ENCODE peak calls at places on chromosome 19, in ten cellular contexts. One of them, this sample, is unnamed.

GRCh38 chr19:40200352-40201099 is 9.3 kb downstream of the MAP3K10 start:
- DNase-seq in lower leg skin: no peak
- DNase-seq in AG10803: no peak
- DNase-seq in foreskin keratinocyte: no peak
- DNase-seq in stomach: no peak
- DNase-seq in SK-N-SH: no peak
- DNase-seq in PC-3: peak; percentile 24
- DNase-seq in uterus: no peak
- DNase-seq in osteocyte: no peak
- DNase-seq in IMR-90: no peak
- DNase-seq in this sample: no peak

GRCh38 chr19:21569497-21569870 is 64.1 kb downstream of the ZNF429 start:
- DNase-seq in foreskin keratinocyte: no peak
- DNase-seq in AG10803: no peak
- DNase-seq in IMR-90: no peak
- DNase-seq in osteocyte: no peak
- DNase-seq in SK-N-SH: no peak
- DNase-seq in uterus: no peak
- DNase-seq in lower leg skin: no peak
- DNase-seq in PC-3: no peak
- DNase-seq in stomach: no peak
- DNase-seq in this sample: no peak

GRCh38 chr19:11649941-11650340 is 52.7 kb downstream of the ZNF627 start:
- DNase-seq in AG10803: peak; percentile 63
- DNase-seq in osteocyte: no peak
- DNase-seq in IMR-90: peak; percentile 5
- DNase-seq in uterus: no peak
- DNase-seq in stomach: no peak
- DNase-seq in foreskin keratinocyte: no peak
- DNase-seq in PC-3: no peak
- DNase-seq in SK-N-SH: no peak
- DNase-seq in lower leg skin: no peak
- DNase-seq in this sample: no peak

GRCh38 chr19:14048439-14049153 is 13.3 kb downstream of the PALM3 start:
- DNase-seq in uterus: no peak
- DNase-seq in IMR-90: no peak
- DNase-seq in PC-3: peak; percentile 60
- DNase-seq in osteocyte: no peak
- DNase-seq in lower leg skin: no peak
- DNase-seq in stomach: peak; percentile 65
- DNase-seq in AG10803: no peak
- DNase-seq in foreskin keratinocyte: no peak
- DNase-seq in SK-N-SH: peak; percentile 83
- DNase-seq in this sample: peak; percentile 66

GRCh38 chr19:47996230-47996727 is 1.8 kb downstream of the ELSPBP1 start:
- DNase-seq in AG10803: no peak
- DNase-seq in uterus: no peak
- DNase-seq in SK-N-SH: no peak
- DNase-seq in IMR-90: no peak
- DNase-seq in lower leg skin: no peak
- DNase-seq in stomach: no peak
- DNase-seq in foreskin keratinocyte: no peak
- DNase-seq in PC-3: no peak
- DNase-seq in osteocyte: no peak
- DNase-seq in this sample: no peak

GRCh38 chr19:1009043-1009975 is 9.1 kb downstream of the GRIN3B start:
- DNase-seq in SK-N-SH: no peak
- DNase-seq in uterus: peak; percentile 68
- DNase-seq in PC-3: no peak
- DNase-seq in AG10803: no peak
- DNase-seq in IMR-90: peak; percentile 83
- DNase-seq in foreskin keratinocyte: no peak
- DNase-seq in lower leg skin: no peak
- DNase-seq in stomach: no peak
- DNase-seq in osteocyte: no peak
- DNase-seq in this sample: no peak

GRCh38 chr19:17948474-17948966 is 15.7 kb downstream of the CCDC124 start:
- DNase-seq in AG10803: no peak
- DNase-seq in SK-N-SH: no peak
- DNase-seq in lower leg skin: no peak
- DNase-seq in PC-3: no peak
- DNase-seq in IMR-90: no peak
- DNase-seq in stomach: no peak
- DNase-seq in foreskin keratinocyte: no peak
- DNase-seq in uterus: peak; percentile 62
- DNase-seq in osteocyte: no peak
- DNase-seq in this sample: no peak

GRCh38 chr19:19485998-19486290 is 29.4 kb downstream of the TSSK6 start:
- DNase-seq in osteocyte: no peak
- DNase-seq in SK-N-SH: no peak
- DNase-seq in foreskin keratinocyte: no peak
- DNase-seq in uterus: no peak
- DNase-seq in IMR-90: no peak
- DNase-seq in stomach: no peak
- DNase-seq in PC-3: no peak
- DNase-seq in AG10803: no peak
- DNase-seq in lower leg skin: no peak
- DNase-seq in this sample: no peak

GRCh38 chr19:5292453-5292842 is 48.2 kb downstream of the PTPRS start:
- DNase-seq in IMR-90: peak; percentile 23
- DNase-seq in stomach: peak; percentile 60
- DNase-seq in SK-N-SH: peak; percentile 93
- DNase-seq in osteocyte: no peak
- DNase-seq in lower leg skin: no peak
- DNase-seq in uterus: no peak
- DNase-seq in PC-3: peak; percentile 38
- DNase-seq in foreskin keratinocyte: no peak
- DNase-seq in AG10803: peak; percentile 25
- DNase-seq in this sample: no peak

GRCh38 chr19:43759515-43759914 is 4.8 kb upstream of the SMG9 start:
- DNase-seq in osteocyte: no peak
- DNase-seq in IMR-90: peak; percentile 55
- DNase-seq in lower leg skin: no peak
- DNase-seq in stomach: no peak
- DNase-seq in SK-N-SH: no peak
- DNase-seq in foreskin keratinocyte: peak; percentile 98
- DNase-seq in uterus: no peak
- DNase-seq in PC-3: peak; percentile 71
- DNase-seq in AG10803: peak; percentile 69
- DNase-seq in this sample: no peak

GRCh38 chr19:4910594-4911273 is 1.4 kb downstream of the UHRF1 start:
- DNase-seq in IMR-90: peak; percentile 64
- DNase-seq in stomach: no peak
- DNase-seq in PC-3: peak; percentile 80
- DNase-seq in foreskin keratinocyte: peak; percentile 17
- DNase-seq in lower leg skin: no peak
- DNase-seq in osteocyte: no peak
- DNase-seq in uterus: no peak
- DNase-seq in SK-N-SH: peak; percentile 62
- DNase-seq in AG10803: peak; percentile 70
- DNase-seq in this sample: peak; percentile 19

GRCh38 chr19:39677931-39678889 is 22.5 kb downstream of the LGALS16 start:
- DNase-seq in AG10803: no peak
- DNase-seq in uterus: no peak
- DNase-seq in IMR-90: peak; percentile 39
- DNase-seq in osteocyte: no peak
- DNase-seq in stomach: peak; percentile 62
- DNase-seq in foreskin keratinocyte: no peak
- DNase-seq in PC-3: peak; percentile 74
- DNase-seq in lower leg skin: no peak
- DNase-seq in SK-N-SH: no peak
- DNase-seq in this sample: no peak

GRCh38 chr19:38734426-38735256 is 9.6 kb downstream of the CAPN12 start:
- DNase-seq in stomach: peak; percentile 45
- DNase-seq in uterus: peak; percentile 27
- DNase-seq in AG10803: peak; percentile 16
- DNase-seq in osteocyte: no peak
- DNase-seq in SK-N-SH: no peak
- DNase-seq in PC-3: peak; percentile 35
- DNase-seq in foreskin keratinocyte: no peak
- DNase-seq in lower leg skin: peak; percentile 26
- DNase-seq in IMR-90: no peak
- DNase-seq in this sample: no peak

GRCh38 chr19:4552546-4552819 is 7.0 kb downstream of the SEMA6B start:
- DNase-seq in uterus: no peak
- DNase-seq in stomach: no peak
- DNase-seq in osteocyte: no peak
- DNase-seq in IMR-90: no peak
- DNase-seq in PC-3: no peak
- DNase-seq in foreskin keratinocyte: no peak
- DNase-seq in lower leg skin: no peak
- DNase-seq in SK-N-SH: no peak
- DNase-seq in AG10803: no peak
- DNase-seq in this sample: no peak

GRCh38 chr19:18009412-18010066 is 1.6 kb downstream of the ARRDC2 start:
- DNase-seq in IMR-90: peak; percentile 17
- DNase-seq in uterus: no peak
- DNase-seq in lower leg skin: no peak
- DNase-seq in stomach: no peak
- DNase-seq in PC-3: peak; percentile 77
- DNase-seq in foreskin keratinocyte: no peak
- DNase-seq in AG10803: no peak
- DNase-seq in osteocyte: no peak
- DNase-seq in SK-N-SH: no peak
- DNase-seq in this sample: no peak

GRCh38 chr19:46356670-46357055 is 9.8 kb downstream of the PPP5C start:
- DNase-seq in IMR-90: no peak
- DNase-seq in osteocyte: no peak
- DNase-seq in PC-3: no peak
- DNase-seq in foreskin keratinocyte: no peak
- DNase-seq in uterus: no peak
- DNase-seq in lower leg skin: no peak
- DNase-seq in stomach: no peak
- DNase-seq in SK-N-SH: no peak
- DNase-seq in AG10803: no peak
- DNase-seq in this sample: no peak

GRCh38 chr19:50710094-50710493 is 9.5 kb downstream of the SHANK1 start:
- DNase-seq in osteocyte: no peak
- DNase-seq in lower leg skin: no peak
- DNase-seq in SK-N-SH: no peak
- DNase-seq in AG10803: no peak
- DNase-seq in stomach: no peak
- DNase-seq in IMR-90: no peak
- DNase-seq in foreskin keratinocyte: no peak
- DNase-seq in uterus: no peak
- DNase-seq in PC-3: peak; percentile 20
- DNase-seq in this sample: no peak
- TF ChIP-seq CTCF in osteocyte: no peak
- TF ChIP-seq CTCF in lower leg skin: no peak
- TF ChIP-seq CTCF in SK-N-SH: peak; percentile 25
- TF ChIP-seq CTCF in AG10803: peak; percentile 26
- TF ChIP-seq CTCF in stomach: no peak
- TF ChIP-seq CTCF in IMR-90: peak; percentile 10
- TF ChIP-seq CTCF in foreskin keratinocyte: peak; percentile 22
- TF ChIP-seq CTCF in uterus: no peak
- TF ChIP-seq CTCF in PC-3: peak; percentile 45
- TF ChIP-seq CTCF in this sample: no peak

GRCh38 chr19:7570761-7571160 is 24.9 kb upstream of the CAMSAP3 start:
- DNase-seq in lower leg skin: no peak
- DNase-seq in IMR-90: no peak
- DNase-seq in foreskin keratinocyte: no peak
- DNase-seq in SK-N-SH: no peak
- DNase-seq in PC-3: no peak
- DNase-seq in osteocyte: no peak
- DNase-seq in uterus: no peak
- DNase-seq in AG10803: no peak
- DNase-seq in stomach: no peak
- DNase-seq in this sample: no peak
- TF ChIP-seq CTCF in lower leg skin: no peak
- TF ChIP-seq CTCF in IMR-90: no peak
- TF ChIP-seq CTCF in foreskin keratinocyte: no peak
- TF ChIP-seq CTCF in SK-N-SH: no peak
- TF ChIP-seq CTCF in PC-3: no peak
- TF ChIP-seq CTCF in osteocyte: no peak
- TF ChIP-seq CTCF in uterus: no peak
- TF ChIP-seq CTCF in AG10803: no peak
- TF ChIP-seq CTCF in stomach: no peak
- TF ChIP-seq CTCF in this sample: no peak

DNA sequence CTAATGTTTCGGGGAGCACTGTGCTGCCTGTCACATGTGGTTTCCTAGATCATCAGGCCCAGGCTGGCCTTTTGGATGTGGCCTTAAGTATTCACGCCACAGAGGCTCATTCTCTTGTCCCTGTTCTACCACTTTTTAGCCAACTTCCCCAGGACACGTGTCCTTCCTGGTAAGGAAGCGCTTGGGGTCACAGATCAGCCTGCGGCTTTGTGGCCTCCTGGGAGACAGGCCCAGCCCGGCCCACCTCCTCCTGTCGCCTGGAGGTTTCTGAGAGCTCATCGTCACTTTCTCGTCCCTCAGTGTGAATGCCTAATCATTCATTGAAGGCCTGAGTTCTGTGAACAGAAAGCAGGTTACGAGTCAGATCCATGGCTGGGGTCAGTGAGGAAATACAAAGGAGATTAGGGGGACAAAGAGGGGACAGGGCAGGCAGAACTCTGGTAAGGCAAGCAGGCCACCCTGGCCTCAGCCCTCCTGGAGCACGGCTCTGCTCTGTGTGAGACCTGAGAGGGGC is 38.5 kb upstream of the TSHZ3 start:
- DNase-seq in IMR-90: no peak
- DNase-seq in PC-3: no peak
- DNase-seq in SK-N-SH: no peak
- DNase-seq in osteocyte: no peak
- DNase-seq in stomach: no peak
- DNase-seq in lower leg skin: no peak
- DNase-seq in foreskin keratinocyte: no peak
- DNase-seq in AG10803: no peak
- DNase-seq in uterus: no peak
- DNase-seq in this sample: no peak
- TF ChIP-seq CTCF in IMR-90: no peak
- TF ChIP-seq CTCF in PC-3: no peak
- TF ChIP-seq CTCF in SK-N-SH: no peak
- TF ChIP-seq CTCF in osteocyte: no peak
- TF ChIP-seq CTCF in stomach: no peak
- TF ChIP-seq CTCF in lower leg skin: no peak
- TF ChIP-seq CTCF in foreskin keratinocyte: no peak
- TF ChIP-seq CTCF in AG10803: no peak
- TF ChIP-seq CTCF in uterus: no peak
- TF ChIP-seq CTCF in this sample: no peak

GRCh38 chr19:15166700-15167099 is 34.1 kb downstream of the NOTCH3 start:
- DNase-seq in AG10803: no peak
- DNase-seq in osteocyte: no peak
- DNase-seq in PC-3: no peak
- DNase-seq in stomach: no peak
- DNase-seq in IMR-90: no peak
- DNase-seq in SK-N-SH: no peak
- DNase-seq in uterus: no peak
- DNase-seq in foreskin keratinocyte: no peak
- DNase-seq in lower leg skin: no peak
- DNase-seq in this sample: no peak

GRCh38 chr19:15159251-15159650 is 41.5 kb downstream of the NOTCH3 start:
- DNase-seq in IMR-90: peak; percentile 33
- DNase-seq in lower leg skin: no peak
- DNase-seq in osteocyte: no peak
- DNase-seq in SK-N-SH: no peak
- DNase-seq in foreskin keratinocyte: no peak
- DNase-seq in AG10803: peak; percentile 17
- DNase-seq in stomach: no peak
- DNase-seq in uterus: no peak
- DNase-seq in PC-3: peak; percentile 16
- DNase-seq in this sample: no peak

GRCh38 chr19:15156391-15156790 is 44.4 kb downstream of the NOTCH3 start:
- DNase-seq in IMR-90: no peak
- DNase-seq in stomach: no peak
- DNase-seq in PC-3: no peak
- DNase-seq in uterus: no peak
- DNase-seq in foreskin keratinocyte: no peak
- DNase-seq in AG10803: no peak
- DNase-seq in osteocyte: no peak
- DNase-seq in SK-N-SH: no peak
- DNase-seq in lower leg skin: no peak
- DNase-seq in this sample: no peak

GRCh38 chr19:15161028-15161984 is 39.5 kb downstream of the NOTCH3 start:
- DNase-seq in lower leg skin: no peak
- DNase-seq in SK-N-SH: peak; percentile 55
- DNase-seq in osteocyte: no peak
- DNase-seq in AG10803: peak; percentile 46
- DNase-seq in foreskin keratinocyte: no peak
- DNase-seq in uterus: no peak
- DNase-seq in IMR-90: peak; percentile 18
- DNase-seq in PC-3: peak; percentile 51
- DNase-seq in stomach: no peak
- DNase-seq in this sample: peak; percentile 42
- TF ChIP-seq CTCF in lower leg skin: no peak
- TF ChIP-seq CTCF in SK-N-SH: peak; percentile 43
- TF ChIP-seq CTCF in osteocyte: peak; percentile 62
- TF ChIP-seq CTCF in AG10803: peak; percentile 62
- TF ChIP-seq CTCF in foreskin keratinocyte: peak; percentile 11
- TF ChIP-seq CTCF in uterus: no peak
- TF ChIP-seq CTCF in IMR-90: peak; percentile 27
- TF ChIP-seq CTCF in PC-3: peak; percentile 79
- TF ChIP-seq CTCF in stomach: no peak
- TF ChIP-seq CTCF in this sample: peak; percentile 27